ENCODE peak calls at places on chromosomes 6 and 20, in six cellular contexts. U, Y, T, P, Z and A are unnamed samples.

GRCh38 chr6:90940812-90941481 is 354.1 kb upstream of the MAP3K7 start:
- DNase-seq in U (no peak), Y (peak; percentile 66), T (peak; percentile 76), P (peak; percentile 48), Z (peak; percentile 78), A (no peak)

GRCh38 chr20:63635431-63636141 is 8.7 kb upstream of the GMEB2 start:
- DNase-seq in U (no peak), Y (no peak), T (no peak), P (no peak), Z (no peak), A (no peak)

GRCh38 chr6:26197736-26198625 is 110.8 kb downstream of the HFE start:
- DNase-seq in U (no peak), Y (peak; percentile 27), T (peak; percentile 52), P (no peak), Z (peak; percentile 38), A (peak; percentile 56)

GRCh38 chr20:20333866-20334265 is 34.0 kb upstream of the INSM1 start:
- DNase-seq in U (no peak), Y (no peak), T (no peak), P (no peak), Z (no peak), A (no peak)

GRCh38 chr20:15976047-15976731 is 597.1 kb downstream of the KIF16B start:
- DNase-seq in U (peak; percentile 59), Y (no peak), T (no peak), P (peak; percentile 76), Z (peak; percentile 3), A (peak; percentile 78)

GRCh38 chr6:138454976-138455706 is 44.2 kb downstream of the NHSL1 start:
- DNase-seq in U (no peak), Y (no peak), T (no peak), P (no peak), Z (no peak), A (no peak)

GRCh38 chr6:158793432-158793831 is 25.7 kb downstream of the EZR start:
- DNase-seq in U (no peak), Y (peak; percentile 65), T (peak; percentile 70), P (no peak), Z (peak; percentile 60), A (no peak)

GRCh38 chr6:45617441-45617840 is 239.7 kb upstream of the SUPT3H start:
- DNase-seq in U (peak; percentile 31), Y (peak; percentile 19), T (no peak), P (no peak), Z (no peak), A (no peak)

DNA sequence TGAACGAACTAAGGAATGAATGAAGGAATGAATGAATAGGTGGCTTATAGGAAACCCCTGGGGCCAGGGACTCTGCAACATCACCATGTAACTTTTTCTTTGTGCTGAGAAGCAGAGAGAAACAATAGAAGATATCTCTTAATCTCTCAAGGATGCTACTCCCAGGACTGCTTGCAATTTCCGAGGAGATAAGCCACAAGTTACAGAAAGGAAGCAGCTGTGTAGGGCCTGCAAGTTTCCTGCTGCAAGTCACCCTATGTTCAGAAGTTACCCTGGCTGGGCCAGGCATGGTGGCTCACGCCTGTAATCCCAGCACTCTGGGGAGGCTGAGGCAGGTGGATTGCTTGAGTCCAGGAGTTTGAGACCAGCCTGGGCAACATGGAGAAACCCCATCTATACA is 7.3 kb upstream of the MAVS start:
- DNase-seq in U (no peak), Y (no peak), T (no peak), P (no peak), Z (peak; percentile 51), A (no peak)
- H3K4me2 ChIP-seq in U (no peak overlapping the region), Y (no peak overlapping the region), T (no peak overlapping the region), P (no peak overlapping the region), Z (no peak overlapping the region), A (no peak overlapping the region)

DNA sequence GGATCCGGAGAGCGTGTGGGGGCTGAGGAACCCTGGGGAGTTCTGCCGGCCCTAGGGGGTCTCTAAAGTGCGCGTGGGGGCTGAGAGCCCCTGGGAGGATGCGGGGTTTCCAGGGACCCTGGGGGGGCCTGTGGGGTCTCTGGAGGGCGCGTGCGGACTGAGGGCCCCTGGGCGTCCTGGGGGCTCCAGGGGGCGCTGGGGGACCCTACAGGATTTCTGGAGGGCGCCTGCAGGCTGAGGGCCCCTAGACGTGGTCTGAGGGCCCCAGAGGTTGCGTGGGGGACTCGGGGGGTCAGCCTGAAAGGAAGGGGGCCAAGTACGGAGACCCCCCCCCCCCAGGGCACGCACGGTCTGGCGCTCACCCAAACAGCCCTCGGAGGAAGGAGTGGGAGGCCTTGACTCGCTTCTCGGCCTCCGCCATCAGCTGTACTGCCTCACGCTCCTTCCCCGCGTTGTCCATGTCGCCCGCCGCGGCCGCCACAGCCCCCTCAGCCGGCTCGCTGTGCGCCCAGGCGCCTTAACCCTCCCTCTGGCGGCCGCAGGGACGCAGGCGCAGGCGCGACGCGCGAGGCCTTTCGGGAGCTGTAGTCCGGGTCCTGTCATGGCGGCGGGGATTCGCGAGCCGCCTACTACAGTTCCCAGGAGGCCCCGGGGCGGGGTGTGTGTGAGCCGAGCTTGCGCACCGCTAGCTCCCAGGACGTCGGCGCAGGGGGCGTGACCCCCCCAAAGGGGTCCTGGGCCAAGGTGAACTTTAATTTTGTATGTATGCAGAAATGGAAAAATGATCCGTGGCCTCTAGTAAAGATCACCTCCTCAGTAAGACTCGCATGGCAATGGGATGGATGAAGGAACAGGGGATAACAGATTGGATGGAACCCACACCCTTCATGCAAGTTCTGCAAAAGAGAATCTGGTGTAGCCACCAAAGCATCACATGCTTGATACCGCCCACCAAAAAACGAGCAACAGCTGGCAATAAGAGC is at the start of gene NAPB:
- DNase-seq in U (peak; percentile 93), Y (peak; percentile 88), T (peak; percentile 93), P (peak; percentile 90), Z (peak; percentile 96), A (peak; percentile 95)
- H4K8ac ChIP-seq in U (peak within 1 kb of the TSS; percentile 89), Y (peak within 1 kb of the TSS; percentile 72), T (peak within 1 kb of the TSS; percentile 91), P (peak within 1 kb of the TSS; percentile 65), Z (peak within 1 kb of the TSS; percentile 98), A (no peak within 1 kb of the TSS)

DNA sequence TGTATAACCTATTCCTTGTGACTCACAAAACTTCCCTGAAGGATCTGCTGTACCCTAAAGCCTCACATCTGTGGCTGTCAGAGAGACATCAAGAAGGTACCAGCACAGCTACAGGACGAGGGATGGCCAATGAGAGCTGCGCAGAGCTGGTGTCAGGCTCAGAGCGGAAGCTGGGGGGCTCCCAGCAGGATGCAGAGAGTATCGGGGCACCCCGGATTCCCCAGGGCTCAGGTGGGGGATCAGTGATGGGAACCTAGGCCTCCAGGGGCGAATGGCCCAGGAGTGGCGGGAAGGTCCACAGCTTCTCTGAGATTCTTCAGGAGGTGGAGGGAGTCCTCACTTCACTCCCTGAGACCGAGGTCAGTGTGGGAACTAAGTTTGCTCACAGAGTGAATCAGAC is 30.9 kb upstream of the SMOC2 start:
- DNase-seq in U (peak; percentile 33), Y (no peak), T (no peak), P (no peak), Z (no peak), A (peak; percentile 15)
- H4K91ac ChIP-seq in U (no peak overlapping the region), Y (no peak overlapping the region), T (no peak overlapping the region), P (no peak overlapping the region), Z (no peak overlapping the region), A (no peak overlapping the region)

GRCh38 chr20:2871555-2872303 is 1.6 kb upstream of the PTPRA start:
- DNase-seq in U (peak; percentile 52), Y (no peak), T (peak; percentile 16), P (no peak), Z (no peak), A (no peak)
- H3K4me2 ChIP-seq in U (peak overlapping the region; percentile 65), Y (peak overlapping the region; percentile 79), T (peak overlapping the region; percentile 100), P (peak overlapping the region; percentile 93), Z (peak overlapping the region; percentile 90), A (peak overlapping the region; percentile 89)

GRCh38 chr20:41367956-41368355 is 1.3 kb upstream of the EMILIN3 start:
- DNase-seq in U (no peak), Y (no peak), T (no peak), P (no peak), Z (no peak), A (no peak)
- H4K8ac ChIP-seq in U (no peak overlapping the region), Y (no peak overlapping the region), T (no peak overlapping the region), P (no peak overlapping the region), Z (no peak overlapping the region), A (no peak overlapping the region)

DNA sequence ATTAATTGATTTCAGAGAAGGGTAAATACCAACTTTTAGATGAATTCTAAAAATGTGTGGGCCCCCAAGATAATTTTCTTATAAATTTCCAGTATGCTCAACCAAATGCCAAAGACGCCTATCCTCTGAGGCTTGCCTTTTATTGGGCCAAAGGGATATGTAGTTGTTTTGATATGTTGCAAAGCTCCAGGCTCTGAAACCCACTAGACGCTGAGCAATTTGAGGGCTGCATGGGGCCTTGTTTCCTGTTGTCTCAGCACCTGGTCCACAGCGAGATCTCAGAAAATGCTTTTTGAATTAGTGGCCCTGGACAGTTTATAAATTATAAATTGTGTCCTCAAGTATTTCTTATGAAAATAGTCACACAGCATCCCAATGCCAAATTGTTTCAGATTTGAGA is 397.2 kb downstream of the SAMD5 start:
- DNase-seq in U (no peak), Y (peak; percentile 10), T (no peak), P (no peak), Z (no peak), A (no peak)
- H4K91ac ChIP-seq in U (no peak overlapping the region), Y (no peak overlapping the region), T (no peak overlapping the region), P (no peak overlapping the region), Z (no peak overlapping the region), A (no peak overlapping the region)

GRCh38 chr6:135170849-135171248 is 10.3 kb upstream of the MYB start:
- DNase-seq in U (no peak), Y (no peak), T (no peak), P (no peak), Z (peak; percentile 84), A (no peak)
- H3K4me2 ChIP-seq in U (no peak overlapping the region), Y (no peak overlapping the region), T (no peak overlapping the region), P (no peak overlapping the region), Z (no peak overlapping the region), A (no peak overlapping the region)

DNA sequence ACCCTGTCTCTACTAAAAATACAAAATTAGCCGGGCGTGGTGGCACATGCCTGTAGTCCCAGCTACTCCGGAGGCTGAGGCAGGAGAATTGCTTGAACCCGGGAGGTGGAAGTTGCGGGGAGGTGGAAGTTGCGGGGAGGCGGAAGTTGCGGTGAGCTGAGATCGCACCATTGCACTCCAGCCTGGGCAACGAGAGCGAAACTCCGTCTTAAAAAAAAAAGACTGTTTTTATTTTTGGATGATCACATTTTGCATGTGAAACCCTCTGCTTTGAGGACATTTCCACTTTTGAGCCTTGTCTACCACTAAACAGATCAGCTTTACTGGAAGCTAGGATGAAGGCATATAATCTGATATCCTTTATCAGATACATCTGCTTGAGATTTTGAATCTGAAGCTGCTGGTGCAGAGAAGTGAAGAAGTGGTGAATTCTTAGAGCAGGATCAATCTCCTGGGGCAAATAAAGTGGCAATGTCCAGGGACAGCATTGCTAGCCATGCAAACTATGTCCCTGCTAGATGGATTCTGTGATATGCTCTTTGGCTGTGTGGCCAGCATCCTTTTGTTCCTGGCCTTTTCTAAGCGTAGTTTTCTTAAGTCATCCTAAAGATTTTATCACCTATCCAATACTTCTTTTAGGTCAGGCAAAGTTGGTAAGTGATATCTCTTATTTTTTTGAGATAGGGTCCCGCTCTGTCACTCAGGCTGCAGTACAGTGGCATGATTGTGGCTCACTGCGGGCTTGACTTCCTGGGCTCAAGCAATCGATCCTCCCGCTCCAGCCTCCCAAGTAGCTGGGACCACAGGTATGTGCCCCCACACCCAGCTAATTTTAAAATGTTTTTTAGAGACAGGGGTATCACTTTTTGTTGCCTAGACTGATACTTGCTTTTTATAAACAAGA is 23.3 kb downstream of the RBL1 start:
- DNase-seq in U (no peak), Y (no peak), T (no peak), P (no peak), Z (peak; percentile 93), A (no peak)
- H4K8ac ChIP-seq in U (no peak overlapping the region), Y (no peak overlapping the region), T (no peak overlapping the region), P (no peak overlapping the region), Z (no peak overlapping the region), A (no peak overlapping the region)